ENCODE peak calls at places on chromosomes 6 and 20, in five cellular contexts. Y is astrocyte of the spinal cord, X is left colon, W is GM23338, D is cardiac septum. V is an unnamed sample.

GRCh38 chr6:46208303-46208702 is 37.5 kb upstream of the ENPP5 start:
- DNase-seq in Y (no peak), X (no peak), W (no peak), D (no peak), V (no peak)

GRCh38 chr6:31734247-31734702 is 2.1 kb downstream of the CLIC1 start:
- DNase-seq in Y (no peak), X (no peak), W (no peak), D (no peak), V (no peak)

GRCh38 chr6:71351190-71351589 is 62.6 kb downstream of the OGFRL1 start:
- DNase-seq in Y (no peak), X (no peak), W (no peak), D (no peak), V (no peak)

GRCh38 chr6:170175644-170176620 is 114.9 kb downstream of the DLL1 start:
- DNase-seq in Y (no peak), X (no peak), W (no peak), D (peak; percentile 66), V (no peak)

GRCh38 chr6:153568601-153569000 is 437.5 kb upstream of the RGS17 start:
- DNase-seq in Y (peak; percentile 49), X (no peak), W (no peak), D (no peak), V (no peak)

GRCh38 chr20:53331151-53331973 is 262.3 kb downstream of the ZNF217 start:
- DNase-seq in Y (peak; percentile 1), X (no peak), W (peak; percentile 32), D (no peak), V (no peak)

GRCh38 chr20:53281557-53282117 is 309.5 kb downstream of the TSHZ2 start:
- DNase-seq in Y (no peak), X (no peak), W (peak; percentile 26), D (no peak), V (no peak)

GRCh38 chr6:21309791-21310190 is 283.8 kb upstream of the SOX4 start:
- DNase-seq in Y (no peak), X (no peak), W (no peak), D (no peak), V (no peak)

V was measured in sigmoid colon.